ENCODE peak calls at places on chromosomes 4 and X, in six cellular contexts. P is non-pigmented ciliary epithelial cell; L is stimulated activated CD8-positive, alpha-beta memory T cell treated with anti-CD3 and anti-CD28 coated beads, Interleukin-7, amount 100 ng/mL, for 24 hours; M is activated CD8-positive, alpha-beta memory T cell treated with anti-CD3 and anti-CD28 coated beads, Interleukin-2, amount 50 U/mL, for 4 hours; O is testis; E is hippocampal formation. F is an unnamed sample.
A peak's percentile ranks its signal among the peaks of the same experiment; 100 is the strongest.

GRCh38 chr4:80183196-80184052 is 13.9 kb upstream of the PRDM8 start:
- DNase-seq in P (no peak), L (no peak), M (peak; percentile 48), O (no peak), E (no peak), F (no peak)

GRCh38 chr4:148854203-148854602 is 412.0 kb upstream of the NR3C2 start:
- DNase-seq in P (no peak), L (no peak), M (no peak), O (no peak), E (no peak), F (no peak)

GRCh38 chr4:5711479-5712184 is 631 bp downstream of the EVC start:
- DNase-seq in P (no peak), L (no peak), M (no peak), O (peak; percentile 61), E (no peak), F (no peak)

GRCh38 chr4:31647776-31648175 is 927.6 kb downstream of the PCDH7 start:
- DNase-seq in P (no peak), L (no peak), M (no peak), O (no peak), E (no peak), F (no peak)

GRCh38 chr4:39642885-39643550 is 4.4 kb upstream of the SMIM14 start:
- DNase-seq in P (no peak), L (no peak), M (no peak), O (no peak), E (no peak), F (no peak)

GRCh38 chrX:1316527-1316926 is 20.1 kb upstream of the IL3RA start:
- DNase-seq in P (no peak), L (no peak), M (peak; percentile 18), O (peak; percentile 60), E (no peak), F (peak; percentile 5)

GRCh38 chrX:136659174-136659573 is 11.2 kb downstream of the CD40LG start:
- DNase-seq in P (no peak), L (no peak), M (no peak), O (no peak), E (no peak), F (no peak)

GRCh38 chr4:153929651-153930050 is 140.8 kb upstream of the SFRP2 start:
- DNase-seq in P (no peak), L (no peak), M (no peak), O (no peak), E (peak; percentile 39), F (no peak)

GRCh38 chr4:140131663-140132229 is 22.2 kb downstream of the MAML3 start:
- DNase-seq in P (no peak), L (no peak), M (no peak), O (no peak), E (no peak), F (no peak)

GRCh38 chr4:139493176-139493575 is 39.3 kb downstream of the RAB33B start:
- DNase-seq in P (no peak), L (no peak), M (no peak), O (no peak), E (no peak), F (no peak)

GRCh38 chrX:116961872-116962582 is 499.3 kb upstream of the CT83 start:
- DNase-seq in P (no peak), L (no peak), M (no peak), O (no peak), E (no peak), F (no peak)

GRCh38 chr4:76764251-76764650 is 133.7 kb downstream of the SOWAHB start:
- DNase-seq in P (no peak), L (no peak), M (no peak), O (no peak), E (no peak), F (no peak)

GRCh38 chr4:5662555-5662954 is 45.8 kb downstream of the EVC2 start:
- DNase-seq in P (no peak), L (no peak), M (no peak), O (no peak), E (no peak), F (no peak)

GRCh38 chr4:73653695-73654106 is 33.5 kb upstream of the RASSF6 start:
- DNase-seq in P (no peak), L (no peak), M (no peak), O (peak; percentile 30), E (peak; percentile 48), F (peak; percentile 47)

GRCh38 chr4:15964159-15964558 is 1.2 kb upstream of the FGFBP2 start:
- DNase-seq in P (no peak), L (no peak), M (no peak), O (no peak), E (no peak), F (no peak)

GRCh38 chr4:91427171-91427570 is 876.6 kb upstream of the GRID2 start:
- DNase-seq in P (no peak), L (no peak), M (no peak), O (no peak), E (no peak), F (no peak)

GRCh38 chr4:97866821-97867556 is 276.3 kb downstream of the STPG2 start:
- DNase-seq in P (no peak), L (no peak), M (no peak), O (no peak), E (no peak), F (no peak)

GRCh38 chr4:51998837-51999236 is 21.3 kb downstream of the LRRC66 start:
- DNase-seq in P (no peak), L (no peak), M (no peak), O (no peak), E (no peak), F (no peak)

GRCh38 chr4:10180927-10181744 is 64.5 kb upstream of the WDR1 start:
- DNase-seq in P (no peak), L (no peak), M (no peak), O (no peak), E (no peak), F (no peak)

GRCh38 chrX:38754102-38754790 is 47.0 kb upstream of the MID1IP1 start:
- DNase-seq in P (no peak), L (no peak), M (peak; percentile 29), O (peak; percentile 46), E (peak; percentile 2), F (no peak)

GRCh38 chrX:127457161-127457560 is 595.0 kb downstream of the ACTRT1 start:
- DNase-seq in P (no peak), L (no peak), M (no peak), O (no peak), E (no peak), F (no peak)

GRCh38 chr4:155759372-155760252 is 791 bp downstream of the GUCY1B1 start:
- DNase-seq in P (no peak), L (no peak), M (no peak), O (peak; percentile 43), E (no peak), F (peak; percentile 53)

GRCh38 chr4:8775751-8776355 is 95.8 kb downstream of the HMX1 start:
- DNase-seq in P (no peak), L (no peak), M (no peak), O (no peak), E (no peak), F (no peak)

GRCh38 chr4:77187231-77187630 is 30.2 kb downstream of the CCNG2 start:
- DNase-seq in P (no peak), L (no peak), M (no peak), O (no peak), E (peak; percentile 14), F (no peak)

GRCh38 chr4:112127736-112128322 is 17.4 kb upstream of the FAM241A start:
- DNase-seq in P (no peak), L (no peak), M (no peak), O (no peak), E (no peak), F (no peak)

GRCh38 chr4:173199553-173199952 is 30.9 kb downstream of the GALNT7 start:
- DNase-seq in P (no peak), L (no peak), M (no peak), O (no peak), E (no peak), F (no peak)

GRCh38 chr4:151415978-151416377 is 7.0 kb downstream of the FHIP1A start:
- DNase-seq in P (no peak), L (no peak), M (no peak), O (no peak), E (no peak), F (no peak)

GRCh38 chr4:185222598-185222997 is 13.2 kb downstream of the SNX25 start:
- DNase-seq in P (peak; percentile 45), L (no peak), M (no peak), O (no peak), E (no peak), F (no peak)

GRCh38 chr4:2409381-2409783 is 9.1 kb downstream of the ZFYVE28 start:
- DNase-seq in P (no peak), L (no peak), M (no peak), O (no peak), E (no peak), F (no peak)

GRCh38 chr4:49217492-49217891 is 231.4 kb downstream of the CWH43 start:
- DNase-seq in P (no peak), L (no peak), M (no peak), O (no peak), E (no peak), F (no peak)

GRCh38 chrX:137428777-137429564 is 137.0 kb upstream of the ZIC3 start:
- DNase-seq in P (no peak), L (no peak), M (no peak), O (no peak), E (no peak), F (no peak)

F was measured in nucleus accumbens.